ENCODE peak calls at places on chromosomes 16 and 17, in ten cellular contexts. One of them, this sample, is unnamed.

GRCh38 chr17:50203589-50204345 is 2.3 kb upstream of the COL1A1 start:
- DNase-seq in upper lobe of right lung: no peak
- DNase-seq in endothelial cell of umbilical vein: no peak
- DNase-seq in ovary: peak
- DNase-seq in left ventricle myocardium inferior: no peak
- DNase-seq in Peyer's patch: peak
- DNase-seq in heart right ventricle: no peak
- DNase-seq in ascending aorta: no peak
- DNase-seq in body of pancreas: no peak
- DNase-seq in A549: no peak
- DNase-seq in this sample: no peak

GRCh38 chr17:40545660-40546059 is 19.6 kb downstream of the CCR7 start:
- DNase-seq in ascending aorta: no peak
- DNase-seq in Peyer's patch: peak
- DNase-seq in left ventricle myocardium inferior: no peak
- DNase-seq in A549: no peak
- DNase-seq in body of pancreas: no peak
- DNase-seq in endothelial cell of umbilical vein: no peak
- DNase-seq in heart right ventricle: no peak
- DNase-seq in ovary: no peak
- DNase-seq in upper lobe of right lung: peak
- DNase-seq in this sample: no peak

GRCh38 chr17:54172096-54172495 is 349.4 kb downstream of the KIF2B start:
- DNase-seq in body of pancreas: no peak
- DNase-seq in A549: no peak
- DNase-seq in left ventricle myocardium inferior: no peak
- DNase-seq in Peyer's patch: no peak
- DNase-seq in ovary: no peak
- DNase-seq in ascending aorta: no peak
- DNase-seq in heart right ventricle: no peak
- DNase-seq in upper lobe of right lung: no peak
- DNase-seq in endothelial cell of umbilical vein: no peak
- DNase-seq in this sample: no peak

GRCh38 chr17:3998436-3998835 is 34.2 kb upstream of the ATP2A3 start:
- DNase-seq in body of pancreas: no peak
- DNase-seq in heart right ventricle: no peak
- DNase-seq in upper lobe of right lung: no peak
- DNase-seq in ovary: no peak
- DNase-seq in ascending aorta: no peak
- DNase-seq in left ventricle myocardium inferior: no peak
- DNase-seq in A549: no peak
- DNase-seq in endothelial cell of umbilical vein: no peak
- DNase-seq in Peyer's patch: no peak
- DNase-seq in this sample: no peak

GRCh38 chr16:5065813-5066212 is at the start of gene C16orf89:
- DNase-seq in endothelial cell of umbilical vein: no peak
- DNase-seq in Peyer's patch: no peak
- DNase-seq in ovary: no peak
- DNase-seq in left ventricle myocardium inferior: no peak
- DNase-seq in heart right ventricle: peak
- DNase-seq in upper lobe of right lung: peak
- DNase-seq in A549: no peak
- DNase-seq in body of pancreas: no peak
- DNase-seq in ascending aorta: no peak
- DNase-seq in this sample: no peak

GRCh38 chr16:70294385-70295029 is 4.5 kb upstream of the DDX19B start:
- DNase-seq in Peyer's patch: no peak
- DNase-seq in ascending aorta: no peak
- DNase-seq in endothelial cell of umbilical vein: no peak
- DNase-seq in left ventricle myocardium inferior: no peak
- DNase-seq in A549: no peak
- DNase-seq in ovary: no peak
- DNase-seq in body of pancreas: no peak
- DNase-seq in upper lobe of right lung: peak
- DNase-seq in heart right ventricle: no peak
- DNase-seq in this sample: no peak

GRCh38 chr17:35773674-35774425 is 13.2 kb downstream of the C17orf50 start:
- DNase-seq in ovary: no peak
- DNase-seq in A549: no peak
- DNase-seq in Peyer's patch: no peak
- DNase-seq in left ventricle myocardium inferior: no peak
- DNase-seq in endothelial cell of umbilical vein: peak
- DNase-seq in ascending aorta: no peak
- DNase-seq in body of pancreas: no peak
- DNase-seq in upper lobe of right lung: peak
- DNase-seq in heart right ventricle: no peak
- DNase-seq in this sample: no peak

GRCh38 chr16:58885528-58886170 is 151.5 kb upstream of the GOT2 start:
- DNase-seq in ascending aorta: no peak
- DNase-seq in body of pancreas: no peak
- DNase-seq in A549: no peak
- DNase-seq in endothelial cell of umbilical vein: no peak
- DNase-seq in Peyer's patch: no peak
- DNase-seq in left ventricle myocardium inferior: no peak
- DNase-seq in ovary: no peak
- DNase-seq in heart right ventricle: no peak
- DNase-seq in upper lobe of right lung: no peak
- DNase-seq in this sample: no peak

GRCh38 chr17:21215935-21216334 is 2.0 kb upstream of the TMEM11 start:
- DNase-seq in upper lobe of right lung: no peak
- DNase-seq in A549: no peak
- DNase-seq in ascending aorta: no peak
- DNase-seq in endothelial cell of umbilical vein: no peak
- DNase-seq in left ventricle myocardium inferior: no peak
- DNase-seq in heart right ventricle: no peak
- DNase-seq in ovary: no peak
- DNase-seq in body of pancreas: no peak
- DNase-seq in Peyer's patch: no peak
- DNase-seq in this sample: peak

GRCh38 chr17:30379303-30380105 is 777 bp downstream of the CPD start:
- DNase-seq in A549: no peak
- DNase-seq in endothelial cell of umbilical vein: peak
- DNase-seq in body of pancreas: peak
- DNase-seq in Peyer's patch: peak
- DNase-seq in left ventricle myocardium inferior: peak
- DNase-seq in upper lobe of right lung: peak
- DNase-seq in ovary: peak
- DNase-seq in heart right ventricle: peak
- DNase-seq in ascending aorta: no peak
- DNase-seq in this sample: no peak

GRCh38 chr17:30378191-30378796 is 433 bp upstream of the CPD start:
- DNase-seq in ovary: peak
- DNase-seq in heart right ventricle: peak
- DNase-seq in body of pancreas: peak
- DNase-seq in A549: no peak
- DNase-seq in endothelial cell of umbilical vein: no peak
- DNase-seq in Peyer's patch: peak
- DNase-seq in left ventricle myocardium inferior: peak
- DNase-seq in ascending aorta: no peak
- DNase-seq in upper lobe of right lung: peak
- DNase-seq in this sample: no peak

GRCh38 chr17:30377574-30377973 is 1.2 kb upstream of the CPD start:
- DNase-seq in heart right ventricle: no peak
- DNase-seq in ovary: no peak
- DNase-seq in ascending aorta: no peak
- DNase-seq in Peyer's patch: no peak
- DNase-seq in left ventricle myocardium inferior: no peak
- DNase-seq in upper lobe of right lung: no peak
- DNase-seq in A549: no peak
- DNase-seq in endothelial cell of umbilical vein: no peak
- DNase-seq in body of pancreas: no peak
- DNase-seq in this sample: no peak

GRCh38 chr17:30380106-30380420 is 1.3 kb downstream of the CPD start:
- DNase-seq in heart right ventricle: no peak
- DNase-seq in endothelial cell of umbilical vein: peak
- DNase-seq in ovary: no peak
- DNase-seq in Peyer's patch: no peak
- DNase-seq in left ventricle myocardium inferior: no peak
- DNase-seq in A549: no peak
- DNase-seq in ascending aorta: no peak
- DNase-seq in body of pancreas: no peak
- DNase-seq in upper lobe of right lung: no peak
- DNase-seq in this sample: no peak

GRCh38 chr17:30378797-30379302 is at the start of gene CPD:
- DNase-seq in endothelial cell of umbilical vein: peak
- DNase-seq in body of pancreas: peak
- DNase-seq in A549: peak
- DNase-seq in heart right ventricle: peak
- DNase-seq in left ventricle myocardium inferior: peak
- DNase-seq in ascending aorta: peak
- DNase-seq in ovary: peak
- DNase-seq in Peyer's patch: peak
- DNase-seq in upper lobe of right lung: peak
- DNase-seq in this sample: peak
- TF ChIP-seq CTCF in endothelial cell of umbilical vein: no peak
- TF ChIP-seq CTCF in body of pancreas: peak
- TF ChIP-seq CTCF in A549: no peak
- TF ChIP-seq CTCF in heart right ventricle: peak
- TF ChIP-seq CTCF in left ventricle myocardium inferior: no peak
- TF ChIP-seq CTCF in ascending aorta: no peak
- TF ChIP-seq CTCF in ovary: no peak
- TF ChIP-seq CTCF in Peyer's patch: peak
- TF ChIP-seq CTCF in upper lobe of right lung: no peak
- TF ChIP-seq CTCF in this sample: no peak

DNA sequence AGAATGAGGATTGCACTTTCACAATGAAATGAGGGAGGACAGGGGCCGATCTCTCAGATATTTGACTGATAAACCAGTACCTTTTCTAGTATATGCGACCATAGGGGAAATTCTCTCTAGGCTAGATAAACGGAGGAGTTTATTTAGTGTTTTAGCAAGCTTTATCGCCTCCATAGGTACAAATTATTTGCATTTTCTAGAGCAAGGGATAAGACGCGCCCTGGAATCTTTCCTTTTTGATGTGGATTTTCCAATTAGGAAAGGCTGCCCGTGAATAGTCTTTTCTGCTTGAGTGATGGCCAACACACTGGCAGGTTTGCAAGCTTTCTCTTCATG is 351 bp upstream of the GDPD1 start:
- DNase-seq in ovary: no peak
- DNase-seq in A549: no peak
- DNase-seq in heart right ventricle: no peak
- DNase-seq in endothelial cell of umbilical vein: no peak
- DNase-seq in Peyer's patch: no peak
- DNase-seq in upper lobe of right lung: no peak
- DNase-seq in body of pancreas: no peak
- DNase-seq in left ventricle myocardium inferior: no peak
- DNase-seq in ascending aorta: no peak
- DNase-seq in this sample: no peak
- H3K27ac ChIP-seq in ovary: no peak
- H3K27ac ChIP-seq in A549: peak
- H3K27ac ChIP-seq in heart right ventricle: peak
- H3K27ac ChIP-seq in endothelial cell of umbilical vein: no peak
- H3K27ac ChIP-seq in Peyer's patch: no peak
- H3K27ac ChIP-seq in upper lobe of right lung: no peak
- H3K27ac ChIP-seq in body of pancreas: no peak
- H3K27ac ChIP-seq in left ventricle myocardium inferior: peak
- H3K27ac ChIP-seq in ascending aorta: no peak
- H3K27ac ChIP-seq in this sample: peak

DNA sequence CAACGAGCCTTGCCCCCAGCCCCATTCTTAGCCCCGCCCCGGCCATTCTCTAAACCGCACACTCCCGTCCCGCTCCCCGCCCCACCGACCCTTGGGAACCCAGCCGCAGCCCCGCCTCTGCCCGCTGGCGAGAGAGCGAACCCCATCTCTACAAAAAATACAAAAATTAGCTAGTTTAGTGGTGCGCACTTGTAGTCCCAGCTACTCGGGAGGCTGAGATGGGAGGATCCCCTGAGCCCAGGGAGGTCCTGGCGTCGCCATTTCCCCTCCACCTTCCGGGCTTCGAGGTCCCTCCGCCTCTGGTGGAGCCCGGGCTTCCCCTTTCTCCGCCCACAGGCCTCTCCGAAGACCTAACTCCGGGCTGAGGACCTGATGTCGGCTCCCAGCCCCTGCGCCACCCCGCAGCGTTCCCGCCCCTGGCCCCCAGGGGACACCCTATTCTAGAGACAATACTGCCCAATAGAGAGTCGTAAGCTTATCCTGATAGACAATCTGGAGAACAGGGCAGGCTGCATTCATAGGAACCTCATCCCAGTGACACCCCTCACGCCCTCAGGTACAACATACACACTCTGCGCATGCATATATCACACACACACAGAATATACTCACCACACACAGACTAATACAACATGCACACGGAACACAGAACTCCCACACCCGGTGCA is 483 bp upstream of the PROCA1 start:
- DNase-seq in heart right ventricle: peak
- DNase-seq in ovary: no peak
- DNase-seq in Peyer's patch: no peak
- DNase-seq in upper lobe of right lung: peak
- DNase-seq in endothelial cell of umbilical vein: no peak
- DNase-seq in A549: no peak
- DNase-seq in body of pancreas: peak
- DNase-seq in left ventricle myocardium inferior: peak
- DNase-seq in ascending aorta: peak
- DNase-seq in this sample: no peak
- TF ChIP-seq CTCF in heart right ventricle: no peak
- TF ChIP-seq CTCF in ovary: no peak
- TF ChIP-seq CTCF in Peyer's patch: no peak
- TF ChIP-seq CTCF in upper lobe of right lung: no peak
- TF ChIP-seq CTCF in endothelial cell of umbilical vein: no peak
- TF ChIP-seq CTCF in A549: no peak
- TF ChIP-seq CTCF in body of pancreas: no peak
- TF ChIP-seq CTCF in left ventricle myocardium inferior: no peak
- TF ChIP-seq CTCF in ascending aorta: no peak
- TF ChIP-seq CTCF in this sample: no peak

GRCh38 chr17:17118399-17118798 is 76.1 kb downstream of the MPRIP start:
- DNase-seq in ovary: no peak
- DNase-seq in upper lobe of right lung: no peak
- DNase-seq in endothelial cell of umbilical vein: no peak
- DNase-seq in Peyer's patch: no peak
- DNase-seq in body of pancreas: no peak
- DNase-seq in left ventricle myocardium inferior: no peak
- DNase-seq in ascending aorta: no peak
- DNase-seq in heart right ventricle: no peak
- DNase-seq in A549: no peak
- DNase-seq in this sample: no peak

GRCh38 chr17:17117923-17118322 is 75.7 kb downstream of the MPRIP start:
- DNase-seq in left ventricle myocardium inferior: no peak
- DNase-seq in ovary: no peak
- DNase-seq in ascending aorta: no peak
- DNase-seq in endothelial cell of umbilical vein: no peak
- DNase-seq in A549: no peak
- DNase-seq in heart right ventricle: no peak
- DNase-seq in Peyer's patch: no peak
- DNase-seq in upper lobe of right lung: no peak
- DNase-seq in body of pancreas: no peak
- DNase-seq in this sample: no peak

GRCh38 chr17:17120294-17120693 is 78.0 kb downstream of the MPRIP start:
- DNase-seq in A549: no peak
- DNase-seq in left ventricle myocardium inferior: no peak
- DNase-seq in upper lobe of right lung: no peak
- DNase-seq in ovary: no peak
- DNase-seq in heart right ventricle: no peak
- DNase-seq in ascending aorta: no peak
- DNase-seq in body of pancreas: no peak
- DNase-seq in Peyer's patch: no peak
- DNase-seq in endothelial cell of umbilical vein: no peak
- DNase-seq in this sample: no peak

GRCh38 chr17:17119533-17119932 is 77.3 kb downstream of the MPRIP start:
- DNase-seq in upper lobe of right lung: no peak
- DNase-seq in ovary: no peak
- DNase-seq in endothelial cell of umbilical vein: peak
- DNase-seq in left ventricle myocardium inferior: no peak
- DNase-seq in Peyer's patch: no peak
- DNase-seq in heart right ventricle: no peak
- DNase-seq in A549: peak
- DNase-seq in ascending aorta: no peak
- DNase-seq in body of pancreas: peak
- DNase-seq in this sample: no peak

GRCh38 chr17:17119106-17119505 is 76.8 kb downstream of the MPRIP start:
- DNase-seq in ovary: no peak
- DNase-seq in Peyer's patch: no peak
- DNase-seq in heart right ventricle: peak
- DNase-seq in endothelial cell of umbilical vein: no peak
- DNase-seq in body of pancreas: peak
- DNase-seq in upper lobe of right lung: no peak
- DNase-seq in A549: no peak
- DNase-seq in ascending aorta: no peak
- DNase-seq in left ventricle myocardium inferior: peak
- DNase-seq in this sample: no peak
- H3K27ac ChIP-seq in ovary: peak
- H3K27ac ChIP-seq in Peyer's patch: peak
- H3K27ac ChIP-seq in heart right ventricle: peak
- H3K27ac ChIP-seq in endothelial cell of umbilical vein: no peak
- H3K27ac ChIP-seq in body of pancreas: peak
- H3K27ac ChIP-seq in upper lobe of right lung: peak
- H3K27ac ChIP-seq in A549: peak
- H3K27ac ChIP-seq in ascending aorta: peak
- H3K27ac ChIP-seq in left ventricle myocardium inferior: peak
- H3K27ac ChIP-seq in this sample: peak